ENCODE peak calls at places on chromosomes 7 and 10, in ten cellular contexts. F, Y, C, B, U, E, P, M, H and Q are unnamed samples.

GRCh38 chr7:77427996-77428603 is 12.0 kb upstream of the GSAP start:
- DNase-seq in P (no peak), Y (no peak), U (no peak), H (no peak), B (no peak), C (no peak), F (peak), M (no peak), E (no peak), Q (no peak)

GRCh38 chr7:54183055-54183454 is 359.1 kb upstream of the VSTM2A start:
- DNase-seq in U (no peak), C (no peak), Y (no peak), E (no peak), M (no peak), F (no peak), B (no peak), H (no peak), P (no peak), Q (no peak)

GRCh38 chr10:32958992-32959703 is 1.1 kb upstream of the ITGB1 start:
- DNase-seq in M (no peak), H (peak), Y (no peak), E (no peak), C (no peak), U (no peak), F (no peak), P (no peak), B (no peak), Q (no peak)

GRCh38 chr10:79406683-79407396 is 38.6 kb downstream of the ZCCHC24 start:
- DNase-seq in M (no peak), B (no peak), F (no peak), U (peak), P (no peak), E (no peak), C (no peak), Y (peak), H (no peak), Q (no peak)

GRCh38 chr10:61606971-61607907 is 55.5 kb upstream of the CABCOCO1 start:
- DNase-seq in P (no peak), U (no peak), Y (no peak), C (peak), B (no peak), F (no peak), H (no peak), M (peak), E (no peak), Q (no peak)

GRCh38 chr7:136953386-136953785 is 84.9 kb downstream of the CHRM2 start:
- DNase-seq in P (no peak), F (no peak), H (no peak), B (no peak), M (no peak), U (no peak), Y (no peak), E (no peak), C (no peak), Q (no peak)

GRCh38 chr7:5210751-5211338 is 20.8 kb downstream of the WIPI2 start:
- DNase-seq in F (no peak), M (no peak), Y (peak), E (no peak), B (no peak), C (no peak), U (peak), P (no peak), H (no peak), Q (no peak)

GRCh38 chr10:77004917-77005564 is 632.6 kb downstream of the KCNMA1 start:
- DNase-seq in B (no peak), Y (no peak), E (no peak), H (no peak), P (peak), C (peak), M (peak), F (no peak), U (no peak), Q (no peak)

GRCh38 chr7:76011437-76011836 is 17.0 kb upstream of the TMEM120A start:
- DNase-seq in Y (no peak), P (no peak), E (no peak), F (no peak), C (no peak), U (no peak), B (no peak), H (no peak), M (no peak), Q (no peak)

GRCh38 chr10:118045154-118045841 is 1.4 kb downstream of the RAB11FIP2 start:
- DNase-seq in B (no peak), P (no peak), F (no peak), C (no peak), E (no peak), U (no peak), M (no peak), H (no peak), Y (no peak), Q (no peak)

GRCh38 chr10:118042827-118043242 is 3.9 kb downstream of the RAB11FIP2 start:
- DNase-seq in M (no peak), P (no peak), B (no peak), Y (no peak), C (no peak), H (no peak), F (no peak), U (no peak), E (no peak), Q (no peak)

GRCh38 chr10:118045842-118046490 is 775 bp downstream of the RAB11FIP2 start:
- DNase-seq in H (peak), C (peak), U (peak), B (peak), Y (no peak), P (peak), F (peak), E (peak), M (peak), Q (no peak)

GRCh38 chr10:118047363-118047719 is 600 bp upstream of the RAB11FIP2 start:
- DNase-seq in M (peak), P (no peak), B (no peak), Y (peak), H (no peak), E (no peak), C (no peak), U (no peak), F (no peak), Q (no peak)

GRCh38 chr10:118046491-118047362 is at the start of gene RAB11FIP2:
- DNase-seq in F (peak), P (peak), M (peak), H (peak), B (peak), E (peak), U (peak), Y (peak), C (peak), Q (peak)
- TF ChIP-seq POLR2A in F (peak), P (peak), M (peak), H (peak), B (peak), E (no peak), U (peak), Y (no peak), C (peak), Q (peak)

GRCh38 chr7:70356975-70357374 is 758.7 kb downstream of the AUTS2 start:
- DNase-seq in M (no peak), H (no peak), P (no peak), F (no peak), Y (no peak), E (no peak), U (no peak), B (no peak), C (no peak), Q (no peak)
- TF ChIP-seq POLR2AphosphoS5 in M (no peak), H (no peak), P (no peak), F (no peak), Y (no peak), E (no peak), U (no peak), B (no peak), C (no peak), Q (no peak)

GRCh38 chr10:124100124-124100523 is 6.7 kb upstream of the CHST15 start:
- DNase-seq in U (no peak), Y (no peak), H (no peak), C (no peak), F (no peak), B (no peak), M (no peak), E (no peak), P (no peak), Q (no peak)
- TF ChIP-seq POLR2A in U (no peak), Y (no peak), H (no peak), C (no peak), F (no peak), B (no peak), M (no peak), E (no peak), P (no peak), Q (no peak)

GRCh38 chr10:97071491-97071890 is 114.3 kb downstream of the SLIT1 start:
- DNase-seq in U (no peak), Y (no peak), B (no peak), F (no peak), E (no peak), M (no peak), C (no peak), H (no peak), P (no peak), Q (no peak)
- TF ChIP-seq POLR2AphosphoS5 in U (no peak), Y (no peak), B (no peak), F (no peak), E (no peak), M (no peak), C (no peak), H (no peak), P (no peak), Q (no peak)

GRCh38 chr10:58019863-58020537 is 247.7 kb downstream of the IPMK start:
- DNase-seq in U (no peak), B (no peak), M (no peak), Y (no peak), C (no peak), H (no peak), P (no peak), E (no peak), F (no peak), Q (no peak)

GRCh38 chr10:58026036-58026435 is 241.7 kb downstream of the IPMK start:
- DNase-seq in P (no peak), B (no peak), E (no peak), C (no peak), U (no peak), Y (no peak), H (no peak), F (no peak), M (no peak), Q (no peak)

GRCh38 chr10:58027431-58027830 is 240.3 kb downstream of the IPMK start:
- DNase-seq in C (no peak), H (no peak), F (no peak), Y (no peak), P (no peak), E (no peak), M (no peak), B (no peak), U (no peak), Q (no peak)

GRCh38 chr10:58028597-58029366 is 238.9 kb downstream of the IPMK start:
- DNase-seq in Y (no peak), F (no peak), P (no peak), E (no peak), U (no peak), B (no peak), H (no peak), M (no peak), C (no peak), Q (no peak)

GRCh38 chr10:58023341-58024073 is 244.2 kb downstream of the IPMK start:
- DNase-seq in E (no peak), U (no peak), P (no peak), F (no peak), Y (no peak), C (no peak), M (no peak), B (no peak), H (no peak), Q (no peak)
- TF ChIP-seq POLR2A in E (no peak), U (no peak), P (no peak), F (no peak), Y (no peak), C (no peak), M (no peak), B (no peak), H (no peak), Q (no peak)

GRCh38 chr7:108525327-108525984 is 479 bp downstream of the PNPLA8 start:
- DNase-seq in F (no peak), E (no peak), P (no peak), U (no peak), Y (no peak), M (peak), B (no peak), H (no peak), C (peak), Q (no peak)
- TF ChIP-seq POLR2AphosphoS5 in F (no peak), E (no peak), P (no peak), U (peak), Y (no peak), M (no peak), B (no peak), H (no peak), C (peak), Q (no peak)

GRCh38 chr7:2635810-2636701 is 4.3 kb downstream of the TTYH3 start:
- DNase-seq in H (no peak), F (no peak), M (no peak), C (no peak), U (peak), Y (peak), P (no peak), B (no peak), E (no peak), Q (no peak)
- TF ChIP-seq POLR2A in H (no peak), F (no peak), M (no peak), C (no peak), U (no peak), Y (no peak), P (no peak), B (no peak), E (no peak), Q (no peak)